ENCODE peak calls at places on chromosomes 4 and X, in eight cellular contexts. One of them, this sample, is unnamed.

GRCh38 chr4:187550256-187550950 is 445.2 kb upstream of the ZFP42 start:
- DNase-seq in stimulated activated CD4-positive, alpha-beta T cell treated with anti-CD3 and anti-CD28 coated beads, Interleukin-2, amount 100 ng/mL, for 48 hours: no peak
- DNase-seq in NCI-H2081: no peak
- DNase-seq in left kidney: no peak
- DNase-seq in activated CD8-positive, alpha-beta memory T cell treated with anti-CD3 and anti-CD28 coated beads for 24 hours: no peak
- DNase-seq in cardiac fibroblast: peak; percentile 23
- DNase-seq in body of pancreas: no peak
- DNase-seq in HFF-Myc: no peak
- DNase-seq in this sample: no peak

GRCh38 chr4:88352062-88352461 is 26.6 kb upstream of the HERC6 start:
- DNase-seq in stimulated activated CD4-positive, alpha-beta T cell treated with anti-CD3 and anti-CD28 coated beads, Interleukin-2, amount 100 ng/mL, for 48 hours: no peak
- DNase-seq in NCI-H2081: no peak
- DNase-seq in left kidney: peak; percentile 4
- DNase-seq in activated CD8-positive, alpha-beta memory T cell treated with anti-CD3 and anti-CD28 coated beads for 24 hours: no peak
- DNase-seq in cardiac fibroblast: peak; percentile 69
- DNase-seq in body of pancreas: no peak
- DNase-seq in HFF-Myc: peak; percentile 25
- DNase-seq in this sample: peak; percentile 14

GRCh38 chr4:74311696-74312313 is 3.5 kb downstream of the EPGN start:
- DNase-seq in stimulated activated CD4-positive, alpha-beta T cell treated with anti-CD3 and anti-CD28 coated beads, Interleukin-2, amount 100 ng/mL, for 48 hours: peak; percentile 10
- DNase-seq in NCI-H2081: peak; percentile 52
- DNase-seq in left kidney: peak; percentile 68
- DNase-seq in activated CD8-positive, alpha-beta memory T cell treated with anti-CD3 and anti-CD28 coated beads for 24 hours: no peak
- DNase-seq in cardiac fibroblast: peak; percentile 83
- DNase-seq in body of pancreas: peak; percentile 28
- DNase-seq in HFF-Myc: peak; percentile 27
- DNase-seq in this sample: peak; percentile 26

GRCh38 chr4:140870427-140870826 is 114.2 kb upstream of the TBC1D9 start:
- DNase-seq in stimulated activated CD4-positive, alpha-beta T cell treated with anti-CD3 and anti-CD28 coated beads, Interleukin-2, amount 100 ng/mL, for 48 hours: no peak
- DNase-seq in NCI-H2081: peak; percentile 41
- DNase-seq in left kidney: peak; percentile 33
- DNase-seq in activated CD8-positive, alpha-beta memory T cell treated with anti-CD3 and anti-CD28 coated beads for 24 hours: no peak
- DNase-seq in cardiac fibroblast: no peak
- DNase-seq in body of pancreas: no peak
- DNase-seq in HFF-Myc: no peak
- DNase-seq in this sample: no peak

GRCh38 chr4:141054446-141054845 is 78.8 kb downstream of the RNF150 start:
- DNase-seq in stimulated activated CD4-positive, alpha-beta T cell treated with anti-CD3 and anti-CD28 coated beads, Interleukin-2, amount 100 ng/mL, for 48 hours: no peak
- DNase-seq in NCI-H2081: no peak
- DNase-seq in left kidney: no peak
- DNase-seq in activated CD8-positive, alpha-beta memory T cell treated with anti-CD3 and anti-CD28 coated beads for 24 hours: no peak
- DNase-seq in cardiac fibroblast: no peak
- DNase-seq in body of pancreas: no peak
- DNase-seq in HFF-Myc: no peak
- DNase-seq in this sample: no peak

GRCh38 chr4:154503598-154503997 is 12.0 kb upstream of the DCHS2 start:
- DNase-seq in stimulated activated CD4-positive, alpha-beta T cell treated with anti-CD3 and anti-CD28 coated beads, Interleukin-2, amount 100 ng/mL, for 48 hours: no peak
- DNase-seq in NCI-H2081: peak; percentile 24
- DNase-seq in left kidney: peak; percentile 52
- DNase-seq in activated CD8-positive, alpha-beta memory T cell treated with anti-CD3 and anti-CD28 coated beads for 24 hours: no peak
- DNase-seq in cardiac fibroblast: peak; percentile 32
- DNase-seq in body of pancreas: no peak
- DNase-seq in HFF-Myc: no peak
- DNase-seq in this sample: no peak

GRCh38 chr4:43251760-43252317 is 359.3 kb downstream of the GRXCR1 start:
- DNase-seq in stimulated activated CD4-positive, alpha-beta T cell treated with anti-CD3 and anti-CD28 coated beads, Interleukin-2, amount 100 ng/mL, for 48 hours: no peak
- DNase-seq in NCI-H2081: peak; percentile 71
- DNase-seq in left kidney: no peak
- DNase-seq in activated CD8-positive, alpha-beta memory T cell treated with anti-CD3 and anti-CD28 coated beads for 24 hours: no peak
- DNase-seq in cardiac fibroblast: no peak
- DNase-seq in body of pancreas: no peak
- DNase-seq in HFF-Myc: no peak
- DNase-seq in this sample: no peak

GRCh38 chr4:144709159-144709558 is 63.2 kb downstream of the HHIP start:
- DNase-seq in stimulated activated CD4-positive, alpha-beta T cell treated with anti-CD3 and anti-CD28 coated beads, Interleukin-2, amount 100 ng/mL, for 48 hours: no peak
- DNase-seq in NCI-H2081: no peak
- DNase-seq in left kidney: no peak
- DNase-seq in activated CD8-positive, alpha-beta memory T cell treated with anti-CD3 and anti-CD28 coated beads for 24 hours: no peak
- DNase-seq in cardiac fibroblast: peak; percentile 79
- DNase-seq in body of pancreas: no peak
- DNase-seq in HFF-Myc: peak; percentile 66
- DNase-seq in this sample: no peak

GRCh38 chrX:120015145-120016067 is 62.1 kb downstream of the RHOXF2B start:
- DNase-seq in stimulated activated CD4-positive, alpha-beta T cell treated with anti-CD3 and anti-CD28 coated beads, Interleukin-2, amount 100 ng/mL, for 48 hours: no peak
- DNase-seq in NCI-H2081: peak; percentile 66
- DNase-seq in left kidney: peak; percentile 12
- DNase-seq in activated CD8-positive, alpha-beta memory T cell treated with anti-CD3 and anti-CD28 coated beads for 24 hours: no peak
- DNase-seq in cardiac fibroblast: no peak
- DNase-seq in body of pancreas: peak; percentile 66
- DNase-seq in HFF-Myc: no peak
- DNase-seq in this sample: no peak

GRCh38 chrX:110006826-110007375 is 4.0 kb downstream of the TMEM164 start:
- DNase-seq in stimulated activated CD4-positive, alpha-beta T cell treated with anti-CD3 and anti-CD28 coated beads, Interleukin-2, amount 100 ng/mL, for 48 hours: no peak
- DNase-seq in NCI-H2081: no peak
- DNase-seq in left kidney: no peak
- DNase-seq in activated CD8-positive, alpha-beta memory T cell treated with anti-CD3 and anti-CD28 coated beads for 24 hours: no peak
- DNase-seq in cardiac fibroblast: no peak
- DNase-seq in body of pancreas: peak; percentile 13
- DNase-seq in HFF-Myc: no peak
- DNase-seq in this sample: no peak

GRCh38 chr4:162644346-162644745 is 480.5 kb upstream of the FSTL5 start:
- DNase-seq in stimulated activated CD4-positive, alpha-beta T cell treated with anti-CD3 and anti-CD28 coated beads, Interleukin-2, amount 100 ng/mL, for 48 hours: no peak
- DNase-seq in NCI-H2081: no peak
- DNase-seq in left kidney: no peak
- DNase-seq in activated CD8-positive, alpha-beta memory T cell treated with anti-CD3 and anti-CD28 coated beads for 24 hours: no peak
- DNase-seq in cardiac fibroblast: peak; percentile 59
- DNase-seq in body of pancreas: no peak
- DNase-seq in HFF-Myc: no peak
- DNase-seq in this sample: no peak

GRCh38 chr4:124483043-124483906 is 229.3 kb downstream of the ANKRD50 start:
- DNase-seq in stimulated activated CD4-positive, alpha-beta T cell treated with anti-CD3 and anti-CD28 coated beads, Interleukin-2, amount 100 ng/mL, for 48 hours: no peak
- DNase-seq in NCI-H2081: peak; percentile 28
- DNase-seq in left kidney: peak; percentile 50
- DNase-seq in activated CD8-positive, alpha-beta memory T cell treated with anti-CD3 and anti-CD28 coated beads for 24 hours: no peak
- DNase-seq in cardiac fibroblast: peak; percentile 22
- DNase-seq in body of pancreas: no peak
- DNase-seq in HFF-Myc: no peak
- DNase-seq in this sample: no peak

GRCh38 chr4:38283724-38284123 is 323.5 kb downstream of the PTTG2 start:
- DNase-seq in stimulated activated CD4-positive, alpha-beta T cell treated with anti-CD3 and anti-CD28 coated beads, Interleukin-2, amount 100 ng/mL, for 48 hours: no peak
- DNase-seq in NCI-H2081: no peak
- DNase-seq in left kidney: no peak
- DNase-seq in activated CD8-positive, alpha-beta memory T cell treated with anti-CD3 and anti-CD28 coated beads for 24 hours: no peak
- DNase-seq in cardiac fibroblast: peak; percentile 19
- DNase-seq in body of pancreas: no peak
- DNase-seq in HFF-Myc: no peak
- DNase-seq in this sample: no peak